ENCODE peak calls at places on chromosomes 11 and 22, in six cellular contexts. One of them, this sample, is unnamed.
A peak's percentile ranks its signal among the peaks of the same experiment; 100 is the strongest.

GRCh38 chr11:28107331-28107725 is 628 bp downstream of the KIF18A start:
- DNase-seq in left lung: no peak
- DNase-seq in brain microvascular endothelial cell: peak; percentile 23
- DNase-seq in AG10803: peak; percentile 19
- DNase-seq in IMR-90: peak; percentile 37
- DNase-seq in PC-3: peak; percentile 19
- DNase-seq in this sample: no peak

GRCh38 chr11:27462543-27462942 is 10.0 kb downstream of the LGR4 start:
- DNase-seq in left lung: no peak
- DNase-seq in brain microvascular endothelial cell: peak; percentile 67
- DNase-seq in AG10803: no peak
- DNase-seq in IMR-90: no peak
- DNase-seq in PC-3: peak; percentile 71
- DNase-seq in this sample: no peak

GRCh38 chr22:44493206-44493605 is 4.8 kb downstream of the RTL6 start:
- DNase-seq in left lung: no peak
- DNase-seq in brain microvascular endothelial cell: no peak
- DNase-seq in AG10803: no peak
- DNase-seq in IMR-90: no peak
- DNase-seq in PC-3: no peak
- DNase-seq in this sample: no peak

GRCh38 chr22:31947296-31947695 is 3.0 kb downstream of the YWHAH start:
- DNase-seq in left lung: no peak
- DNase-seq in brain microvascular endothelial cell: no peak
- DNase-seq in AG10803: no peak
- DNase-seq in IMR-90: no peak
- DNase-seq in PC-3: no peak
- DNase-seq in this sample: no peak

GRCh38 chr22:29727248-29727551 is 7.4 kb downstream of the CABP7 start:
- DNase-seq in left lung: no peak
- DNase-seq in brain microvascular endothelial cell: no peak
- DNase-seq in AG10803: peak; percentile 21
- DNase-seq in IMR-90: peak; percentile 32
- DNase-seq in PC-3: no peak
- DNase-seq in this sample: peak; percentile 71

GRCh38 chr11:121575250-121575962 is 122.6 kb upstream of the SORL1-AS1 start:
- DNase-seq in left lung: peak; percentile 90
- DNase-seq in brain microvascular endothelial cell: peak; percentile 26
- DNase-seq in AG10803: no peak
- DNase-seq in IMR-90: peak; percentile 81
- DNase-seq in PC-3: no peak
- DNase-seq in this sample: peak; percentile 89

GRCh38 chr11:120208012-120208441 is 2.8 kb upstream of the OAF start:
- DNase-seq in left lung: no peak
- DNase-seq in brain microvascular endothelial cell: no peak
- DNase-seq in AG10803: no peak
- DNase-seq in IMR-90: no peak
- DNase-seq in PC-3: no peak
- DNase-seq in this sample: no peak

GRCh38 chr11:118313242-118313641 is 8.7 kb downstream of the CD3E start:
- DNase-seq in left lung: no peak
- DNase-seq in brain microvascular endothelial cell: no peak
- DNase-seq in AG10803: peak; percentile 16
- DNase-seq in IMR-90: no peak
- DNase-seq in PC-3: no peak
- DNase-seq in this sample: no peak

GRCh38 chr11:57432714-57433163 is 5.8 kb upstream of the SLC43A3 start:
- DNase-seq in left lung: no peak
- DNase-seq in brain microvascular endothelial cell: peak; percentile 90
- DNase-seq in AG10803: peak; percentile 54
- DNase-seq in IMR-90: peak; percentile 93
- DNase-seq in PC-3: peak; percentile 66
- DNase-seq in this sample: no peak

GRCh38 chr11:36478700-36479329 is 31.3 kb downstream of the TRAF6 start:
- DNase-seq in left lung: no peak
- DNase-seq in brain microvascular endothelial cell: peak; percentile 55
- DNase-seq in AG10803: peak; percentile 62
- DNase-seq in IMR-90: peak; percentile 59
- DNase-seq in PC-3: peak; percentile 76
- DNase-seq in this sample: no peak

GRCh38 chr22:46587067-46587471 is 33.1 kb upstream of the GRAMD4 start:
- DNase-seq in left lung: no peak
- DNase-seq in brain microvascular endothelial cell: no peak
- DNase-seq in AG10803: no peak
- DNase-seq in IMR-90: no peak
- DNase-seq in PC-3: no peak
- DNase-seq in this sample: no peak

GRCh38 chr11:134678744-134679143 is 266.7 kb upstream of the B3GAT1 start:
- DNase-seq in left lung: no peak
- DNase-seq in brain microvascular endothelial cell: no peak
- DNase-seq in AG10803: no peak
- DNase-seq in IMR-90: no peak
- DNase-seq in PC-3: no peak
- DNase-seq in this sample: no peak

DNA sequence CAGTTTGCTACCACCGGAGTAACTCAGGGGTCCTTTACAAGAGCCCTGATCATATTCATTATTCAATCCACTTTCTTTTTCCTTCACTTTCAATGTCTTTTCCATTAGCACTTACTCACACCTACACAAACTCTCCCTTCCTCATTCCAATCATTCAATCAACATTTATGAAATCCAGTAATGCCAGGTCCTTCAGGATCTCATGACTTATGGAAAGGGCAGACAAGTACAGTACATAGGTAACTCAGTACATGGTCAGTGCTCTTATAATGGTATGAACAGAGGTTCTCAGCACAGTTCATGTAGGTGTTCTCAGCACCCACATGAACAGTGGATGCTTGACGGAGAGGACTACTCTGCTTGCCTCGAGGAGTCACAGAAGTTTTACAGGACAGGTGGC is 106.6 kb downstream of the USP35 start:
- DNase-seq in left lung: no peak
- DNase-seq in brain microvascular endothelial cell: no peak
- DNase-seq in AG10803: no peak
- DNase-seq in IMR-90: no peak
- DNase-seq in PC-3: no peak
- DNase-seq in this sample: no peak
- H3K4me3 ChIP-seq in left lung: no peak overlapping the region
- H3K4me3 ChIP-seq in brain microvascular endothelial cell: no peak overlapping the region
- H3K4me3 ChIP-seq in AG10803: no peak overlapping the region
- H3K4me3 ChIP-seq in IMR-90: no peak overlapping the region
- H3K4me3 ChIP-seq in PC-3: no peak overlapping the region
- H3K4me3 ChIP-seq in this sample: no peak overlapping the region

GRCh38 chr11:8365542-8365941 is 101.9 kb upstream of the LMO1 start:
- DNase-seq in left lung: peak; percentile 24
- DNase-seq in brain microvascular endothelial cell: no peak
- DNase-seq in AG10803: no peak
- DNase-seq in IMR-90: no peak
- DNase-seq in PC-3: no peak
- DNase-seq in this sample: peak; percentile 57
- TF ChIP-seq CTCF in left lung: no peak
- TF ChIP-seq CTCF in brain microvascular endothelial cell: peak; percentile 23
- TF ChIP-seq CTCF in AG10803: no peak
- TF ChIP-seq CTCF in IMR-90: no peak
- TF ChIP-seq CTCF in PC-3: peak; percentile 27
- TF ChIP-seq CTCF in this sample: no peak

DNA sequence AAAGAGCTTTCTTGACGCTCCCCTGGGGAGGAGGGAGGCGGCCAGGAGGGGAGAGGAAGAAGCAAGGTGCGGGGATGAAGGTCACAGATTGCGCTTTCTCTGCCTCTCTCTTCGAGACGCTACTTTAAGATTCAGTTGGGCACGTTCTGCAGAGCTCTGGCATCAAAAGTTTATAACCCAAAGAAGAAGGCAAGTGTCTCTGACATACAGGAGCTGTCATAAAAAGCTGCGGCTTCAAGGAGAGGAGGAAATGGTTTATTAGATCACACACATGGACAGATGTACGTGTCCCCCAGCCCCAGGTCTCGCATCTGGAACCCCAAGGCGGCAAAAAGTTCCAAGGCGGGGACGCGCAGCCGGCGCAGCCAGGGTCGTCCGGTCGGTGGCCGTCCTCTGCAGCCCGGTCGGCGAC is 589.0 kb downstream of the OPCML start:
- DNase-seq in left lung: no peak
- DNase-seq in brain microvascular endothelial cell: no peak
- DNase-seq in AG10803: peak; percentile 13
- DNase-seq in IMR-90: no peak
- DNase-seq in PC-3: no peak
- DNase-seq in this sample: no peak
- H3K4me3 ChIP-seq in left lung: no peak overlapping the region
- H3K4me3 ChIP-seq in brain microvascular endothelial cell: peak overlapping the region; percentile 58
- H3K4me3 ChIP-seq in AG10803: peak overlapping the region; percentile 57
- H3K4me3 ChIP-seq in IMR-90: peak overlapping the region; percentile 53
- H3K4me3 ChIP-seq in PC-3: no peak overlapping the region
- H3K4me3 ChIP-seq in this sample: no peak overlapping the region

DNA sequence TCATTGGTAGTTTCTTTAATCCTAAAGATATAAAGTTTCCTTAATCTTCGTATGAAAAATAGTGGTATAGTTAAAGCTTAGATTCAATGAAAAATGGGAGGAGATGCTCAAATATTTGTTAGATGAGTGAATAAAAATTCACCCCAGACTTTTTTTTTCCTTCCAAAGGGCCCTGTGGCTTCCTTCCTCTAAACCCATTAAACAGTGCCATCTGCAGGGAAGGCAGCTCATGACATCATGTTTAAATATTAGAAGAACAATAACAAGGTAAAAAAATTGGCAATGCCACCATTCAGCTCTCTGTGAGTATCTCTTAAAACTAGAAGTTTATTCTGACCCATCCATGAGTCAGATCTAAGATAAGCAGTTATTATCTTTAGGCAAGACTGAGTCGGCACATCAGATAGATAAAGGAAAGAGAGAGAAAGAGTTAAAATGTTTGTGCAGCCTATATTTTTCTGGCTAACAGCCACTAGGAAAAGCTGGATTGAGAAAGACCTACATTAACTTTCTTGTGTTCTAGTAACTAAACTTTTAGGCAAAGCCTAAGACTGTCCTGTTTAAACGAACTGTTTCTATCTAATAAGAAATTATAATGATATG is 19.1 kb upstream of the OOSP1 start:
- DNase-seq in left lung: no peak
- DNase-seq in brain microvascular endothelial cell: peak; percentile 71
- DNase-seq in AG10803: peak; percentile 49
- DNase-seq in IMR-90: peak; percentile 7
- DNase-seq in PC-3: peak; percentile 91
- DNase-seq in this sample: no peak
- TF ChIP-seq CTCF in left lung: peak; percentile 29
- TF ChIP-seq CTCF in brain microvascular endothelial cell: peak; percentile 74
- TF ChIP-seq CTCF in AG10803: peak; percentile 44
- TF ChIP-seq CTCF in IMR-90: peak; percentile 52
- TF ChIP-seq CTCF in PC-3: peak; percentile 92
- TF ChIP-seq CTCF in this sample: peak; percentile 37

DNA sequence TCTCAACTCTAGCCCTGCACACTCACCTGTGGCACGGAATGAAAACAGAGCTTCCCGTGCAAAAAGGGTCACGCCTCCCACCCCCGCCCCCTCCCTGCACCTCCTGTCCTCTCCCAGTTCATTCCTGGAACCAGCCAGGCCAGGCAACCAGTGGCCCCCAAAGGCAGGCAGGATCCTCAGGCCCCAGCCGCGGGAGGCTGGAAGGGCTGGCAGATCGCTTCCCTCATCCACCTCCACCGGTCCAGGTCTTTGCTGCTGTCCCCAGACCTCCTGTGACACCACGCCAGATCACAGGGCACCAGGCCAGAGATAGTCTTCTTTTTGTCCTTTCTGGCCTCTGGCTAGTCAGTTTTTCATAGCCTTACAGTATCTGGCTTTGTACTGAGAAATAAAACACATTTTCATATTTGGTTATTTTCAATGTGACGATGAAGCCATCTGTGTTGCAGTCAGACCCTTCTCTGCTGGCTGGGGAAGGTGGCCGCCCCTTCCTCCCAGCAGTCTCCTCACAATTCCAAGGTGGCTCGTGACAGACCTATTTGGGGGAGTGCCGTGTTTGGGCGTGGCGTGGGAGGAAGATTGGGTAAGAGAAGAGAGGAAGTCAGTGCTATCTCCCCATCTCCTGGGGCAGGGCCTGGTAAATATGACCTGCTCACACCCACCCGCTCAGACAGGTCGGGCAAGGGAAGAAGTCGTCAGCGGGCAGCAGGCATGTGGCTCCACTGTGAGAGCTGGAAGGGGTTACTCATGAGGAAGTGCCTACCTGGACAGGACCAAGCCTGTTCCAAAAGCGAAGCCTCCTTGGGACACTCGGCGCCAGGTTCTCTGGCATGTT is 9.1 kb downstream of the SSH3 start:
- DNase-seq in left lung: peak; percentile 81
- DNase-seq in brain microvascular endothelial cell: no peak
- DNase-seq in AG10803: no peak
- DNase-seq in IMR-90: no peak
- DNase-seq in PC-3: peak; percentile 96
- DNase-seq in this sample: peak; percentile 71
- H3K4me3 ChIP-seq in left lung: no peak overlapping the region
- H3K4me3 ChIP-seq in brain microvascular endothelial cell: no peak overlapping the region
- H3K4me3 ChIP-seq in AG10803: no peak overlapping the region
- H3K4me3 ChIP-seq in IMR-90: no peak overlapping the region
- H3K4me3 ChIP-seq in PC-3: peak overlapping the region; percentile 11
- H3K4me3 ChIP-seq in this sample: no peak overlapping the region

GRCh38 chr11:101620026-101620425 is 36.2 kb upstream of the TRPC6 start:
- DNase-seq in left lung: no peak
- DNase-seq in brain microvascular endothelial cell: no peak
- DNase-seq in AG10803: no peak
- DNase-seq in IMR-90: no peak
- DNase-seq in PC-3: no peak
- DNase-seq in this sample: no peak
- TF ChIP-seq CTCF in left lung: no peak
- TF ChIP-seq CTCF in brain microvascular endothelial cell: no peak
- TF ChIP-seq CTCF in AG10803: no peak
- TF ChIP-seq CTCF in IMR-90: no peak
- TF ChIP-seq CTCF in PC-3: no peak
- TF ChIP-seq CTCF in this sample: no peak